ENCODE peak calls at places on chromosomes 13 and 19, in seven cellular contexts. I, W, Q, G, K, X and N are unnamed samples.

GRCh38 chr19:812819-813358 is 8.9 kb downstream of the PLPPR3 start:
- DNase-seq in I (no peak), W (no peak), Q (no peak), G (no peak), K (no peak), X (no peak), N (no peak)

GRCh38 chr19:13846533-13847032 is 30.4 kb upstream of the NANOS3 start:
- DNase-seq in I (no peak), W (peak), Q (peak), G (peak), K (peak), X (peak), N (no peak)

GRCh38 chr19:4278926-4279529 is at the start of gene SHD:
- DNase-seq in I (no peak), W (no peak), Q (no peak), G (no peak), K (no peak), X (no peak), N (no peak)

GRCh38 chr19:4379383-4380253 is 20.7 kb downstream of the SH3GL1 start:
- DNase-seq in I (no peak), W (no peak), Q (no peak), G (no peak), K (peak), X (no peak), N (no peak)

GRCh38 chr13:33235564-33235963 is 50.0 kb downstream of the STARD13 start:
- DNase-seq in I (no peak), W (no peak), Q (no peak), G (no peak), K (no peak), X (no peak), N (no peak)

GRCh38 chr13:38872693-38873092 is 117.9 kb downstream of the STOML3 start:
- DNase-seq in I (no peak), W (no peak), Q (no peak), G (no peak), K (no peak), X (no peak), N (no peak)

GRCh38 chr13:73065665-73066350 is 7.0 kb downstream of the KLF5 start:
- DNase-seq in I (no peak), W (no peak), Q (no peak), G (no peak), K (no peak), X (no peak), N (no peak)

GRCh38 chr19:928471-929259 is 2.8 kb downstream of the ARID3A start:
- DNase-seq in I (no peak), W (no peak), Q (no peak), G (no peak), K (no peak), X (no peak), N (no peak)

GRCh38 chr13:31485651-31486051 is 253.7 kb upstream of the RXFP2 start:
- DNase-seq in I (no peak), W (no peak), Q (no peak), G (no peak), K (no peak), X (no peak), N (no peak)